ENCODE peak calls at places on chromosomes 11 and 22, in six cellular contexts. J, N, V, G, E and F are unnamed samples.

GRCh38 chr11:43852057-43852636 is 28.5 kb upstream of the ALKBH3 start:
- DNase-seq in V (peak), J (peak), N (peak), E (no peak), G (peak), F (peak)

GRCh38 chr11:103420593-103420992 is 311.4 kb downstream of the DYNC2H1 start:
- DNase-seq in E (no peak), G (no peak), V (no peak), N (peak), J (peak), F (no peak)

GRCh38 chr11:121741316-121741715 is 288.5 kb upstream of the SORL1-AS1 start:
- DNase-seq in E (no peak), G (no peak), N (no peak), J (peak), V (no peak), F (no peak)

GRCh38 chr11:67271548-67272284 is 5.4 kb downstream of the GRK2 start:
- DNase-seq in N (no peak), E (no peak), V (no peak), J (no peak), G (no peak), F (no peak)

GRCh38 chr22:41352058-41352457 is 29.7 kb upstream of the TEF start:
- DNase-seq in J (peak), N (peak), E (no peak), V (no peak), G (peak), F (no peak)

GRCh38 chr11:71452354-71453020 is 516 bp upstream of the NADSYN1 start:
- DNase-seq in V (no peak), G (peak), N (peak), J (peak), E (peak), F (peak)

GRCh38 chr11:5203366-5203765 is 2.9 kb upstream of the OR51V1 start:
- DNase-seq in J (no peak), E (no peak), G (no peak), V (no peak), N (no peak), F (no peak)

GRCh38 chr11:45146072-45147016 is at the start of gene PRDM11:
- DNase-seq in N (peak), J (peak), E (peak), V (peak), G (peak), F (peak)

GRCh38 chr11:77250881-77251640 is 50.4 kb downstream of the GDPD4 start:
- DNase-seq in N (peak), J (peak), G (no peak), V (no peak), E (no peak), F (no peak)

GRCh38 chr11:63015521-63016215 is at the start of gene SLC22A8:
- DNase-seq in J (no peak), E (no peak), N (no peak), V (no peak), G (no peak), F (no peak)

GRCh38 chr22:47245286-47245685 is 482.8 kb downstream of the TBC1D22A start:
- DNase-seq in E (no peak), G (no peak), V (no peak), J (no peak), N (no peak), F (no peak)

GRCh38 chr11:128472128-128473110 is 114.9 kb downstream of the ETS1 start:
- DNase-seq in E (no peak), V (no peak), G (peak), N (peak), J (peak), F (no peak)

GRCh38 chr11:721913-722811 is 16.1 kb downstream of the EPS8L2 start:
- DNase-seq in G (no peak), V (no peak), J (no peak), E (peak), N (no peak), F (peak)

GRCh38 chr11:35784699-35785098 is 122.1 kb downstream of the TRIM44 start:
- DNase-seq in G (no peak), J (no peak), N (no peak), V (no peak), E (no peak), F (no peak)

GRCh38 chr11:2397005-2397404 is 3.5 kb upstream of the TSSC4 start:
- DNase-seq in J (no peak), G (no peak), V (no peak), E (no peak), N (no peak), F (no peak)

GRCh38 chr11:76723142-76723541 is 52.6 kb upstream of the LRRC32 start:
- DNase-seq in J (no peak), N (no peak), E (no peak), V (no peak), G (no peak), F (no peak)

GRCh38 chr22:17315310-17315709 is 54.0 kb upstream of the CECR2 start:
- DNase-seq in N (no peak), J (no peak), E (no peak), V (no peak), G (no peak), F (peak)

GRCh38 chr11:65899356-65900124 is 648 bp downstream of the FOSL1 start:
- DNase-seq in N (no peak), G (peak), V (no peak), E (peak), J (peak), F (no peak)

GRCh38 chr11:118921121-118921928 is 4.4 kb downstream of the BCL9L start:
- DNase-seq in V (no peak), J (peak), E (peak), N (peak), G (peak), F (no peak)

GRCh38 chr22:36197065-36197440 is 4.6 kb downstream of the APOL4 start:
- DNase-seq in E (peak), J (peak), G (no peak), N (no peak), V (no peak), F (no peak)

GRCh38 chr22:38205261-38206128 is 3.7 kb downstream of the MAFF start:
- DNase-seq in E (peak), J (peak), N (no peak), V (peak), G (no peak), F (no peak)

GRCh38 chr22:41302016-41302767 is 867 bp downstream of the ZC3H7B start:
- DNase-seq in N (no peak), E (no peak), V (no peak), G (no peak), J (no peak), F (no peak)

GRCh38 chr11:92259861-92260260 is 35.2 kb downstream of the FAT3 start:
- DNase-seq in V (no peak), G (no peak), E (no peak), J (no peak), N (no peak), F (peak)

GRCh38 chr11:85977751-85978160 is 91.1 kb downstream of the PICALM start:
- DNase-seq in E (no peak), J (no peak), N (no peak), V (no peak), G (no peak), F (no peak)

GRCh38 chr11:9656864-9657263 is 7.0 kb upstream of the SWAP70 start:
- DNase-seq in V (no peak), N (no peak), E (no peak), J (no peak), G (no peak), F (no peak)

GRCh38 chr11:74671520-74672196 is 59.6 kb downstream of the CHRDL2 start:
- DNase-seq in V (no peak), J (peak), G (no peak), N (peak), E (no peak), F (no peak)

GRCh38 chr22:47281126-47282106 is 519.0 kb downstream of the TBC1D22A start:
- DNase-seq in N (peak), J (no peak), V (no peak), G (no peak), E (no peak), F (no peak)